ENCODE peak calls at places on chromosomes 12 and 14, in five cellular contexts. Y is activated CD4-positive, alpha-beta T cell treated with anti-CD3 and anti-CD28 coated beads, Interleukin-2, amount 10 ng/mL, durations not matched to agents 7 days and 5 days; W is CD8-positive, alpha-beta memory T cell; A is T-helper 2 cell; R is NCI-H524. K is an unnamed sample.
A peak's percentile ranks its signal among the peaks of the same experiment; 100 is the strongest.

GRCh38 chr12:108567974-108568652 is 5.7 kb downstream of the ISCU start:
- DNase-seq in Y (no peak), W (no peak), A (no peak), R (no peak), K (no peak)

GRCh38 chr14:41950428-41950827 is 343.8 kb downstream of the LRFN5 start:
- DNase-seq in Y (no peak), W (no peak), A (no peak), R (no peak), K (no peak)

GRCh38 chr12:122852336-122853275 is 17.3 kb downstream of the HIP1R start:
- DNase-seq in Y (no peak), W (no peak), A (no peak), R (no peak), K (no peak)

GRCh38 chr14:50061664-50062437 is 54.5 kb downstream of the VCPKMT start:
- DNase-seq in Y (peak; percentile 85), W (peak; percentile 79), A (peak; percentile 52), R (no peak), K (peak; percentile 33)

GRCh38 chr12:7934153-7934552 is 1.8 kb downstream of the SLC2A3 start:
- DNase-seq in Y (peak; percentile 16), W (no peak), A (no peak), R (no peak), K (peak; percentile 67)

GRCh38 chr14:89440997-89441909 is 24.2 kb upstream of the FOXN3 start:
- DNase-seq in Y (no peak), W (no peak), A (no peak), R (no peak), K (peak; percentile 69)

GRCh38 chr14:95835331-95835730 is 41.3 kb upstream of the TUNAR start:
- DNase-seq in Y (no peak), W (no peak), A (no peak), R (no peak), K (no peak)

GRCh38 chr14:73784065-73784987 is 67.3 kb upstream of the PTGR2 start:
- DNase-seq in Y (no peak), W (no peak), A (no peak), R (no peak), K (no peak)

GRCh38 chr14:22699801-22700564 is 55.8 kb upstream of the OR6J1 start:
- DNase-seq in Y (no peak), W (no peak), A (no peak), R (no peak), K (peak; percentile 40)

GRCh38 chr14:64510825-64511679 is 6.5 kb downstream of the ZBTB1 start:
- DNase-seq in Y (peak; percentile 78), W (peak; percentile 63), A (peak; percentile 46), R (peak; percentile 60), K (peak; percentile 74)

GRCh38 chr12:117049295-117049694 is 49.9 kb downstream of the TESC start:
- DNase-seq in Y (no peak), W (no peak), A (no peak), R (no peak), K (no peak)

GRCh38 chr14:68790656-68791077 is 2.2 kb downstream of the ZFP36L1 start:
- DNase-seq in Y (peak; percentile 56), W (peak; percentile 54), A (peak; percentile 51), R (no peak), K (peak; percentile 47)

GRCh38 chr14:106518054-106518943 is 991.9 kb downstream of the TMEM121 start:
- DNase-seq in Y (peak; percentile 88), W (peak; percentile 70), A (peak; percentile 66), R (no peak), K (no peak)

GRCh38 chr14:68283378-68284123 is 464.0 kb downstream of the RAD51B start:
- DNase-seq in Y (peak; percentile 74), W (peak; percentile 71), A (peak; percentile 32), R (no peak), K (no peak)

GRCh38 chr12:66612053-66612775 is 66.7 kb downstream of the GRIP1 start:
- DNase-seq in Y (no peak), W (no peak), A (no peak), R (no peak), K (no peak)

GRCh38 chr12:10385181-10385613 is 4.6 kb downstream of the KLRK1 start:
- DNase-seq in Y (no peak), W (no peak), A (no peak), R (no peak), K (no peak)

GRCh38 chr12:49050507-49051372 is 9.9 kb downstream of the KMT2D start:
- DNase-seq in Y (no peak), W (no peak), A (no peak), R (no peak), K (no peak)

GRCh38 chr12:82942963-82943362 is 256.3 kb downstream of the TMTC2 start:
- DNase-seq in Y (no peak), W (no peak), A (no peak), R (no peak), K (no peak)

GRCh38 chr14:58746261-58746660 is 108.5 kb downstream of the DACT1 start:
- DNase-seq in Y (no peak), W (no peak), A (no peak), R (no peak), K (no peak)

GRCh38 chr12:84599539-84599938 is 313.1 kb downstream of the SLC6A15 start:
- DNase-seq in Y (no peak), W (no peak), A (no peak), R (no peak), K (no peak)

GRCh38 chr12:13404631-13405473 is 208.3 kb downstream of the EMP1 start:
- DNase-seq in Y (no peak), W (no peak), A (no peak), R (no peak), K (no peak)

GRCh38 chr12:27104546-27104945 is 22.2 kb upstream of the C12orf71 start:
- DNase-seq in Y (no peak), W (no peak), A (no peak), R (no peak), K (no peak)

GRCh38 chr12:127363392-127363791 is 903.6 kb upstream of the TMEM132C start:
- DNase-seq in Y (no peak), W (no peak), A (no peak), R (peak; percentile 4), K (no peak)

GRCh38 chr12:119463211-119463914 is 128.8 kb downstream of the CCDC60 start:
- DNase-seq in Y (no peak), W (no peak), A (no peak), R (no peak), K (no peak)

GRCh38 chr12:12726543-12727093 is 9.4 kb downstream of the CDKN1B start:
- DNase-seq in Y (peak; percentile 10), W (no peak), A (no peak), R (no peak), K (peak; percentile 59)

GRCh38 chr14:72804653-72805180 is 89.2 kb downstream of the DPF3 start:
- DNase-seq in Y (no peak), W (no peak), A (no peak), R (no peak), K (no peak)

GRCh38 chr14:37591311-37591940 is 3.6 kb downstream of the FOXA1 start:
- DNase-seq in Y (no peak), W (no peak), A (no peak), R (no peak), K (no peak)

GRCh38 chr14:65333926-65334687 is 78.4 kb upstream of the FUT8 start:
- DNase-seq in Y (no peak), W (no peak), A (no peak), R (no peak), K (no peak)

GRCh38 chr12:15846887-15847286 is 35.3 kb upstream of the STRAP start:
- DNase-seq in Y (no peak), W (no peak), A (no peak), R (no peak), K (no peak)

GRCh38 chr12:109033239-109034196 is 12.7 kb upstream of the SVOP start:
- DNase-seq in Y (no peak), W (no peak), A (no peak), R (no peak), K (no peak)

GRCh38 chr12:64782181-64782580 is 23.0 kb upstream of the GNS start:
- DNase-seq in Y (no peak), W (no peak), A (no peak), R (no peak), K (no peak)

GRCh38 chr12:19454837-19455236 is 15.5 kb downstream of the AEBP2 start:
- DNase-seq in Y (no peak), W (no peak), A (no peak), R (no peak), K (peak; percentile 5)

K was measured in erythroblast.